ENCODE peak calls at places on chromosomes 4 and X, in five cellular contexts. U is sigmoid colon, F is heart left ventricle, W is suprapubic skin, V is A549. G is an unnamed sample. For H3K4me1, the result is how much of the 10 kb centered on the place peaks cover.

GRCh38 chrX:65707153-65707552 is 39.7 kb downstream of the MSN start:
- DNase-seq in U (no peak), W (no peak), V (no peak), F (no peak), G (no peak)

GRCh38 chr4:118904935-118905334 is 16.3 kb downstream of the SYNPO2 start:
- DNase-seq in W (no peak), F (no peak), V (no peak), U (no peak), G (no peak)

GRCh38 chr4:635851-636627 is 10.7 kb downstream of the PDE6B start:
- DNase-seq in V (no peak), U (peak), F (no peak), W (peak), G (no peak)

GRCh38 chrX:40617566-40617965 is 5.7 kb upstream of the MPC1L start:
- DNase-seq in V (no peak), F (no peak), U (no peak), W (no peak), G (no peak)

GRCh38 chr4:183011213-183011907 is 87.7 kb upstream of the WWC2 start:
- DNase-seq in F (no peak), W (no peak), V (no peak), U (no peak), G (no peak)

GRCh38 chrX:39877919-39878318 is 219.8 kb downstream of the BCOR start:
- DNase-seq in U (no peak), V (no peak), F (no peak), W (no peak), G (no peak)

GRCh38 chr4:138865765-138866164 is 149.8 kb upstream of the NOCT start:
- DNase-seq in U (no peak), F (no peak), W (no peak), V (no peak), G (no peak)

GRCh38 chr4:151865327-151865726 is 104.5 kb upstream of the GATB start:
- DNase-seq in U (peak), V (no peak), W (no peak), F (peak), G (no peak)

GRCh38 chr4:81827568-81828202 is 356.0 kb upstream of the RASGEF1B start:
- DNase-seq in W (no peak), V (no peak), F (no peak), U (no peak), G (no peak)

GRCh38 chrX:35040871-35041270 is 98.3 kb downstream of the FAM47B start:
- DNase-seq in U (no peak), W (no peak), V (no peak), F (no peak), G (no peak)

GRCh38 chr4:103012085-103012484 is 7.4 kb downstream of the SLC9B1 start:
- DNase-seq in V (no peak), W (no peak), F (no peak), U (no peak), G (no peak)

GRCh38 chrX:3712080-3712869 is 1.2 kb downstream of the PRKX start:
- DNase-seq in U (peak), W (no peak), V (no peak), F (peak), G (peak)

GRCh38 chr4:153468587-153468986 is 2.4 kb downstream of the TMEM131L start:
- DNase-seq in U (no peak), W (no peak), F (no peak), V (no peak), G (no peak)

GRCh38 chr4:177441061-177441802 is 1.0 kb downstream of the AGA start:
- DNase-seq in F (peak), W (no peak), U (no peak), V (peak), G (no peak)

GRCh38 chr4:37781134-37781455 is 45.4 kb upstream of the PGM2 start:
- DNase-seq in V (no peak), U (no peak), F (no peak), W (no peak), G (no peak)

GRCh38 chr4:169282429-169283113 is 11.8 kb upstream of the SH3RF1 start:
- DNase-seq in U (no peak), V (peak), W (no peak), F (no peak), G (no peak)

GRCh38 chr4:163284304-163284703 is 48.1 kb downstream of the NPY1R start:
- DNase-seq in F (no peak), V (no peak), W (no peak), U (no peak), G (no peak)

GRCh38 chr4:147736458-147736857 is 4.6 kb downstream of the ARHGAP10 start:
- DNase-seq in U (no peak), F (no peak), V (no peak), W (no peak), G (no peak)

GRCh38 chr4:12270546-12270945 is 841.9 kb upstream of the HS3ST1 start:
- DNase-seq in V (no peak), F (no peak), W (no peak), U (no peak), G (no peak)

GRCh38 chr4:138919094-138919936 is 96.3 kb upstream of the NOCT start:
- DNase-seq in U (peak), F (peak), W (no peak), V (peak), G (peak)

GRCh38 chr4:15234101-15234500 is 193.7 kb upstream of the C1QTNF7 start:
- DNase-seq in V (no peak), U (no peak), F (no peak), W (no peak), G (no peak)

GRCh38 chrX:23656684-23657083 is 10.6 kb upstream of the PRDX4 start:
- DNase-seq in W (no peak), V (no peak), F (no peak), U (no peak), G (peak)

GRCh38 chrX:68415289-68415688 is 18.0 kb downstream of the OPHN1 start:
- DNase-seq in W (no peak), U (no peak), V (no peak), F (peak), G (no peak)

GRCh38 chr4:140296335-140296753 is 77.1 kb upstream of the SCOC start:
- DNase-seq in U (peak), V (peak), W (peak), F (peak), G (peak)

GRCh38 chrX:39966186-39966585 is 131.6 kb downstream of the BCOR start:
- DNase-seq in U (no peak), F (no peak), V (no peak), W (no peak), G (no peak)

GRCh38 chrX:39953027-39953426 is 144.7 kb downstream of the BCOR start:
- DNase-seq in U (no peak), F (no peak), W (no peak), V (no peak), G (no peak)

GRCh38 chr4:151555151-151555945 is 146.4 kb downstream of the FHIP1A start:
- DNase-seq in V (no peak), W (no peak), U (no peak), F (no peak), G (no peak)

DNA sequence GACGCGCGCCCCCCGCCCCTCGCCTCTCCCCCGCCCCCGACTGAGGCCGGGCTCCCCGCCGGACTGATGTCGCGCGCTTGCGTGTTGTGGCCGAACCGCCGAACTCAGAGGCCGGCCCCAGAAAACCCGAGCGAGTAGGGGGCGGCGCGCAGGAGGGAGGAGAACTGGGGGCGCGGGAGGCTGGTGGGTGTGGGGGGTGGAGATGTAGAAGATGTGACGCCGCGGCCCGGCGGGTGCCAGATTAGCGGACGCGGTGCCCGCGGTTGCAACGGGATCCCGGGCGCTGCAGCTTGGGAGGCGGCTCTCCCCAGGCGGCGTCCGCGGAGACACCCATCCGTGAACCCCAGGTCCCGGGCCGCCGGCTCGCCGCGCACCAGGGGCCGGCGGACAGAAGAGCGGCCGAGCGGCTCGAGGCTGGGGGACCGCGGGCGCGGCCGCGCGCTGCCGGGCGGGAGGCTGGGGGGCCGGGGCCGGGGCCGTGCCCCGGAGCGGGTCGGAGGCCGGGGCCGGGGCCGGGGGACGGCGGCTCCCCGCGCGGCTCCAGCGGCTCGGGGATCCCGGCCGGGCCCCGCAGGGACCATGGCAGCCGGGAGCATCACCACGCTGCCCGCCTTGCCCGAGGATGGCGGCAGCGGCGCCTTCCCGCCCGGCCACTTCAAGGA is at the start of gene FGF2:
- DNase-seq in F (peak), V (peak), U (peak), W (peak), G (peak)
- TF ChIP-seq POLR2A in F (peak), V (peak), U (peak), W (peak), G (peak)

DNA sequence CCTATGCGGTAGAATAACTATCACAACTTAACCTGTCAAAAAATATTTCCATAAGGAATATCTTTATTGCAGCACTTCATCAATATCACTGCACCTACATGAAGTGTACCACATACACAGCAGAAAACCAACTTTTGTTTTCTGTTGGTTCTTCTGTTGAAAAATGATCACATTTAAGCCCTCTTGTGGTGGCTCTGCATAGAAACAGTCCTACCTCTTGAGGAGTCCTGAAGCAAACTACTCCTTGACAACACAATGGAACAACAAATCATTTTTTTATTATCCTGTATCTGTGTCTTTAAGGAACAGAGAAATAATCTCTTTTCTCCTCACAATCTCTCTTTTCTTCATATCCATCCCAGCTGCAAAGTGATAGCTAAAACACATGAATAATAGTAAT is 39.8 kb upstream of the ATOH1 start:
- DNase-seq in W (no peak), F (no peak), U (no peak), V (peak), G (no peak)
- TF ChIP-seq CTCF in W (no peak), F (no peak), U (no peak), V (peak), G (no peak)

GRCh38 chr4:156948133-156948532 is 23.5 kb downstream of the PDGFC start:
- DNase-seq in F (no peak), W (no peak), U (no peak), V (no peak), G (no peak)
- H3K4me1 ChIP-seq in F (half or more), W (half or more), U (half or more), V (half or more), G (under half)

DNA sequence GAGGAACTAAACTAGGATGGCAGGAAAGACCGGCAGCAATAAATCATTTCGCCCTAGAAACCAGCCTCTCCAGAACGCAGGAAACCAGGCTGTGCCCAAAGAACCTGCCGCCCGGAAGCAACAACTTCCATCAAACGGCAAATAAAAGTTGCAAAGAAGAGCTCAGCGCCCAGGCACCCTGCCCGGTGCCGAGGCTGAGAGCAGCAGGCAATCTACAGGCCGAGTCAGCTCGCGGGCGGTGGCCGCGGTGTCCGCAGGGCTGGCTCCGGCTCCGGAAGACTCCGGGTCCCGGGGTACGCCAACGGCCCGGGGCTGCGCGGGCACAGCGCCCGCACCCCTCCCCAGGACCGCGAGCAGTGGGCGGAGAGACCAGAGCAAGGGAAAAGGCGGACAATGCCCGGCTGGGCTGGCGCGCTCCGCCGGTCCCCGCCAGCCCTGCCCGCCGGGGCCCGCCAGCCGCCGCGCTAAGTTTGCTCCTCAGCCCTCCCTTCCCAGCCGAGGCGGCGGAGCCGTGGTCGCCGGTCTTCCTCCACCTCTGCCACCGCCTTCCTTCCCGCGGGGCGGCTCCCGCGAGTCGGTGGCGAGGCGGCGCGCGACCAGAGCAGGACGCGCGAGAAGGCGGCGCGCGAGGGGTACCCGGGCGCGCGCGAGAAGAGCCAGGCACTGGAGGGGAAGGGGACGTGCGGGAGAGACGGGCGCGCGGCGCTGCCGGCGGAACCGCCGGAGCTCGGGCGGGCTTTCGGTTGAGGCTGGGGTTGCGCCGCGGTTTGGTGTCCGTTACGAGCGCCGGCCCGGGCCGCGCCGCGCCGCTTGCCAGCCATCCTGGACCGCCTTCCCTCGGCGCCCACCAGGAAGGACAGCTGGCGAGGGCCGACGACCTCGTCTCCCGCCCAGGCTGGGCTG is 733 bp downstream of the FRYL start:
- DNase-seq in W (peak), V (peak), F (peak), U (peak), G (peak)
- TF ChIP-seq POLR2A in W (no peak), V (peak), F (no peak), U (no peak), G (no peak)

GRCh38 chrX:50448565-50448964 is 22.1 kb downstream of the DGKK start:
- DNase-seq in W (no peak), F (no peak), V (peak), U (no peak), G (no peak)
- TF ChIP-seq CTCF in W (no peak), F (no peak), V (no peak), U (no peak), G (no peak)

DNA sequence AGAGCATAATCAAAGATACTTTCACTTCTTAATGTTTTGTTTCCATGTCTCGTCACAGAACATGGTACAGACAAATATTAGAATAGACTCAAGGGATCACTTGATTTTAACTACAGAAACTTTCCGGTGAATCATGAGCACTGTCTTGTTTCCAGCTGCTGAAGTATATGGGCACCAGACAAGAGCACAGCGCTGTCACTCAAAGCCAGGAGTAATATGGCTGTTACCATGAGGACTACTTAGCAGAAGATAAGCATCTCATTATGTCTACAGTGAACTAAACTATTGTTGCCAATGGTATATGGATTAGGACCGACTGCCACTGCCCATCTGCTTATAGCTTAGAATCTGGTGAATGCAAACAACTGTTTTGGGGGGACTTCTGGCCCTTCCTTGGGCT is 34.3 kb downstream of the MECP2 start:
- DNase-seq in V (no peak), U (no peak), W (no peak), F (no peak), G (no peak)
- H3K4me1 ChIP-seq in V (under half), U (half or more), W (under half), F (half or more), G (under half)

G was measured in ovary.